ENCODE peak calls at places on chromosomes 11 and 22, in six cellular contexts. R, D, U, N, B and O are unnamed samples.

GRCh38 chr11:121755191-121755590 is 302.4 kb upstream of the SORL1-AS1 start:
- DNase-seq in D (no peak), R (no peak), B (no peak), U (no peak), N (no peak), O (no peak)

GRCh38 chr22:36659762-36660509 is 43.6 kb downstream of the CACNG2 start:
- DNase-seq in D (no peak), U (peak; percentile 91), R (peak; percentile 57), B (peak; percentile 95), N (no peak), O (peak; percentile 90)

GRCh38 chr11:72814139-72814830 is at the start of gene ATG16L2:
- DNase-seq in R (peak; percentile 70), N (peak; percentile 50), D (no peak), U (peak; percentile 64), B (no peak), O (peak; percentile 77)

GRCh38 chr11:113241190-113242051 is 73.0 kb upstream of the TTC12 start:
- DNase-seq in B (no peak), R (no peak), D (no peak), N (no peak), U (no peak), O (no peak)

GRCh38 chr11:59172345-59173079 is 580 bp downstream of the DTX4 start:
- DNase-seq in R (no peak), N (no peak), B (peak; percentile 86), D (peak; percentile 60), U (peak; percentile 10), O (no peak)

GRCh38 chr11:86980397-86980796 is 25.2 kb upstream of the FZD4 start:
- DNase-seq in N (no peak), D (no peak), B (no peak), U (no peak), R (no peak), O (no peak)

GRCh38 chr11:114082767-114083181 is 23.3 kb downstream of the ZBTB16 start:
- DNase-seq in N (no peak), B (no peak), U (no peak), D (no peak), R (peak; percentile 95), O (no peak)

GRCh38 chr11:115942043-115942442 is 437.8 kb upstream of the CADM1 start:
- DNase-seq in U (no peak), N (no peak), D (no peak), B (no peak), R (no peak), O (no peak)

GRCh38 chr11:27161071-27161470 is 120.5 kb downstream of the BBOX1 start:
- DNase-seq in R (no peak), D (no peak), B (no peak), U (no peak), N (no peak), O (no peak)

GRCh38 chr11:64987998-64988854 is 8.5 kb downstream of the BATF2 start:
- DNase-seq in U (no peak), R (no peak), D (no peak), N (no peak), B (no peak), O (no peak)

GRCh38 chr11:20110908-20111669 is 49.2 kb downstream of the DBX1 start:
- DNase-seq in D (peak; percentile 8), U (peak; percentile 70), R (peak; percentile 15), N (no peak), B (no peak), O (peak; percentile 35)

GRCh38 chr22:40116496-40117200 is 61.1 kb upstream of the TNRC6B start:
- DNase-seq in N (no peak), U (no peak), R (no peak), D (no peak), B (no peak), O (no peak)

GRCh38 chr11:80241766-80242165 is 800.9 kb upstream of the TENM4 start:
- DNase-seq in B (no peak), D (no peak), U (no peak), R (no peak), N (no peak), O (no peak)

GRCh38 chr11:78812513-78813293 is 238.0 kb upstream of the NARS2 start:
- DNase-seq in N (no peak), D (no peak), B (no peak), U (no peak), R (peak; percentile 11), O (no peak)

GRCh38 chr22:25148149-25148691 is 51.4 kb upstream of the CRYBB3 start:
- DNase-seq in U (no peak), D (no peak), R (no peak), N (no peak), B (no peak), O (peak; percentile 86)

GRCh38 chr11:34358666-34359547 is 1.1 kb upstream of the ABTB2 start:
- DNase-seq in N (no peak), U (peak; percentile 83), B (peak; percentile 93), D (peak; percentile 54), R (peak; percentile 54), O (peak; percentile 72)

GRCh38 chr11:7974668-7975067 is 9.4 kb upstream of the NLRP10 start:
- DNase-seq in N (no peak), D (no peak), U (no peak), R (no peak), B (no peak), O (no peak)

GRCh38 chr22:23684561-23685031 is 6.2 kb upstream of the RGL4 start:
- DNase-seq in B (no peak), U (no peak), N (no peak), D (no peak), R (no peak), O (no peak)

GRCh38 chr11:27699926-27700350 is 317 bp downstream of the BDNF start:
- DNase-seq in B (no peak), U (no peak), N (no peak), R (no peak), D (no peak), O (no peak)

GRCh38 chr11:28107331-28107725 is 628 bp downstream of the KIF18A start:
- DNase-seq in N (no peak), R (no peak), D (peak; percentile 21), B (no peak), U (peak; percentile 12), O (no peak)

GRCh38 chr11:83054904-83055380 is 16.8 kb downstream of the RAB30 start:
- DNase-seq in R (no peak), U (peak; percentile 24), N (no peak), B (no peak), D (no peak), O (no peak)

GRCh38 chr11:5992604-5993251 is 5.9 kb upstream of the OR52L1 start:
- DNase-seq in R (no peak), N (no peak), B (no peak), D (no peak), U (peak; percentile 6), O (no peak)

GRCh38 chr22:29780781-29781676 is 13.9 kb downstream of the UQCR10 start:
- DNase-seq in R (no peak), U (peak; percentile 56), D (no peak), B (no peak), N (no peak), O (no peak)

GRCh38 chr22:37377927-37378326 is 49.4 kb downstream of the ELFN2 start:
- DNase-seq in B (no peak), N (no peak), U (no peak), R (no peak), D (no peak), O (no peak)

DNA sequence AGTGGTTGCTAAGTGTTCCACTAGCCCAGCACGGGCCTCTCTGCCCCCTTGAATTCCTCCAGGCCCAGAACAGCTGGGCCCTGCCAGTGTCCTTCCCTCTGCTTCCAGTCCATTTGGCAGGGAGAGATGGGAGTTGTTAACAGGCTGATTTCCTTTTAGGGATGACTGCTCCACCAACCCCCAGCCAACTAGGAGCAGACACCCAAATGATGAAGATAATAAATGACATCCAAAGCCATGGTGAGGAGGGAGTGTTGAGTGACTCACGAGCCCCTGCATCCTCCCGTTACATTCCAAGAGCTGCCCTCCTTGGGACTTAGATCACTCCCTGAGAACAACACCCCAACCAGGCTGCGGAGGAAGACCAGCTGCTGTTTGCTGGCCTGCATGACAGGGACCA is 20.6 kb downstream of the PARVA start:
- DNase-seq in U (no peak), D (no peak), B (peak; percentile 95), R (no peak), N (no peak), O (peak; percentile 14)
- H3K27ac ChIP-seq in U (no peak overlapping the region), D (no peak overlapping the region), B (peak overlapping the region; percentile 87), R (no peak overlapping the region), N (no peak overlapping the region), O (peak overlapping the region; percentile 75)

GRCh38 chr11:66408488-66409214 is 12.2 kb upstream of the NPAS4 start:
- DNase-seq in U (peak; percentile 68), R (peak; percentile 83), N (peak; percentile 85), D (peak; percentile 36), B (peak; percentile 96), O (peak; percentile 79)
- TF ChIP-seq POLR2AphosphoS5 in U (no peak), R (no peak), N (peak; percentile 39), D (no peak), B (peak; percentile 85), O (peak; percentile 70)

GRCh38 chr11:67496113-67496512 is 9.1 kb downstream of the PITPNM1 start:
- DNase-seq in B (no peak), N (no peak), D (no peak), R (no peak), U (no peak), O (no peak)

GRCh38 chr11:67499808-67500793 is 5.1 kb downstream of the PITPNM1 start:
- DNase-seq in B (no peak), D (no peak), R (no peak), N (no peak), U (no peak), O (no peak)

GRCh38 chr11:67495234-67496005 is 9.7 kb downstream of the PITPNM1 start:
- DNase-seq in D (no peak), N (no peak), B (no peak), U (no peak), R (no peak), O (no peak)

GRCh38 chr11:67498544-67498972 is 6.6 kb downstream of the PITPNM1 start:
- DNase-seq in D (no peak), U (no peak), N (no peak), B (no peak), R (no peak), O (no peak)

DNA sequence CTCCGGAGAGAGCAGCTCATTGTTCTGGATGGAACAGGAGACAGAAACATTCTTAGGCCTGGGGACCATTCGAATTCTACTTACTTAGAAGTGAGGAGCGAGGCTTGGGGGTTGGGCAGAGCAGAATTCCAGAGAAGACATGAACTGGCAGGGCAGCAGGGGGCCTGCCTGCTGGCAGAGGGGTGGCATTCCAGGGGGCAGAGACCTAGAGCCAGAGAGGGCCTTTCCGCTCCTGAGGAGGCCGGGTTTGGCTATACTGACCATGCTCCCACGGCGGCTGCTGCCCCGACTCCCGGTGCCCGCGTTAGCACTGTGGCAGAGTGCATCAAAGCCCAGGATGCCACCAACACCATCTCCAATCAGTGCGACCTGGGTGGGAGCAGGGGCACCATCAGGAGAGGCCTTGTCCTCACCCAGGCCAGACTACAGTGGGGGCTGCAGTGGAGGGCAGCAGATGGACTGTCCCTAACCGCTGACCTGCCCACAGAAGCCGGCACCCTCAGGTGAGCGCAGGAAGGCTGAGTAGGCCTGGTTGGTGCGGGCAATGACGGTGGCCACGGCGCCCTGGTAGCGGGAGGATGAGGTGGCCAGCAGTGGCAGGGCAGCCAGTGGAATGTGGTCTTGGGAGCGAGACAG is 7.4 kb downstream of the PITPNM1 start:
- DNase-seq in B (no peak), D (no peak), N (no peak), R (no peak), U (no peak), O (no peak)
- H3K27ac ChIP-seq in B (no peak overlapping the region), D (no peak overlapping the region), N (no peak overlapping the region), R (no peak overlapping the region), U (no peak overlapping the region), O (no peak overlapping the region)

GRCh38 chr22:42074153-42074750 is at the start of gene PHETA2:
- DNase-seq in R (no peak), N (no peak), B (no peak), D (no peak), U (no peak), O (no peak)
- TF ChIP-seq POLR2AphosphoS5 in R (no peak), N (peak; percentile 51), B (peak; percentile 36), D (no peak), U (no peak), O (no peak)